ENCODE peak calls at places on chromosomes 13 and 19, in six cellular contexts. H, C, L, I, Z and S are unnamed samples.

GRCh38 chr13:21884965-21885567 is 214.2 kb downstream of the FGF9 start:
- DNase-seq in H (no peak), C (no peak), L (no peak), I (no peak), Z (no peak), S (no peak)

GRCh38 chr19:35476149-35476548 is 14.1 kb downstream of the KRTDAP start:
- DNase-seq in H (no peak), C (no peak), L (no peak), I (no peak), Z (no peak), S (no peak)

GRCh38 chr13:46211116-46211515 is 612 bp upstream of the LRRC63 start:
- DNase-seq in H (peak; percentile 13), C (no peak), L (peak; percentile 35), I (peak; percentile 9), Z (no peak), S (no peak)

GRCh38 chr19:47123406-47123805 is 7.2 kb upstream of the SAE1 start:
- DNase-seq in H (no peak), C (no peak), L (no peak), I (no peak), Z (no peak), S (no peak)

GRCh38 chr19:56015756-56016155 is 29.2 kb downstream of the NLRP5 start:
- DNase-seq in H (peak; percentile 19), C (no peak), L (no peak), I (no peak), Z (no peak), S (no peak)

GRCh38 chr19:7492142-7493055 is 3.6 kb upstream of the PEX11G start:
- DNase-seq in H (peak; percentile 84), C (no peak), L (no peak), I (no peak), Z (no peak), S (no peak)

GRCh38 chr13:84648069-84648640 is 765.9 kb upstream of the SLITRK1 start:
- DNase-seq in H (peak; percentile 22), C (no peak), L (no peak), I (no peak), Z (no peak), S (no peak)

GRCh38 chr13:113275387-113275786 is 21.7 kb upstream of the LAMP1 start:
- DNase-seq in H (peak; percentile 76), C (peak; percentile 25), L (peak; percentile 60), I (peak; percentile 51), Z (no peak), S (no peak)

GRCh38 chr13:79295906-79296564 is 110.0 kb downstream of the RBM26 start:
- DNase-seq in H (peak; percentile 33), C (no peak), L (no peak), I (peak; percentile 13), Z (no peak), S (no peak)

GRCh38 chr13:80469841-80470378 is 129.0 kb upstream of the SPRY2 start:
- DNase-seq in H (peak; percentile 98), C (no peak), L (peak; percentile 60), I (peak; percentile 73), Z (peak; percentile 73), S (no peak)

GRCh38 chr13:46527237-46527636 is 25.7 kb upstream of the LRCH1 start:
- DNase-seq in H (no peak), C (no peak), L (no peak), I (no peak), Z (no peak), S (no peak)

GRCh38 chr19:55940306-55940705 is 7.3 kb upstream of the NLRP8 start:
- DNase-seq in H (no peak), C (no peak), L (no peak), I (no peak), Z (no peak), S (no peak)

GRCh38 chr19:6476155-6476895 is 5.3 kb downstream of the DENND1C start:
- DNase-seq in H (peak; percentile 56), C (peak; percentile 90), L (peak; percentile 97), I (peak; percentile 88), Z (no peak), S (no peak)

GRCh38 chr19:6532244-6532999 is 1.6 kb downstream of the TNFSF9 start:
- DNase-seq in H (no peak), C (no peak), L (no peak), I (no peak), Z (no peak), S (no peak)

GRCh38 chr13:31733066-31733465 is 6.3 kb upstream of the RXFP2 start:
- DNase-seq in H (peak; percentile 27), C (no peak), L (no peak), I (no peak), Z (no peak), S (no peak)

GRCh38 chr19:3725640-3726310 is 17.6 kb downstream of the TJP3 start:
- DNase-seq in H (no peak), C (no peak), L (peak; percentile 29), I (no peak), Z (no peak), S (no peak)

GRCh38 chr19:54172413-54172763 is 572 bp downstream of the TMC4 start:
- DNase-seq in H (no peak), C (no peak), L (no peak), I (no peak), Z (no peak), S (no peak)

GRCh38 chr13:114134111-114134943 is 1.9 kb upstream of the RASA3 start:
- DNase-seq in H (no peak), C (no peak), L (no peak), I (no peak), Z (no peak), S (no peak)

GRCh38 chr19:19160489-19161035 is 9.5 kb downstream of the MEF2B start:
- DNase-seq in H (no peak), C (no peak), L (no peak), I (no peak), Z (no peak), S (no peak)

GRCh38 chr13:112750570-112750969 is 60.7 kb downstream of the ATP11A start:
- DNase-seq in H (no peak), C (no peak), L (no peak), I (no peak), Z (no peak), S (no peak)

GRCh38 chr19:38949580-38950367 is 19.0 kb downstream of the MRPS12 start:
- DNase-seq in H (peak; percentile 68), C (peak; percentile 98), L (peak; percentile 95), I (no peak), Z (peak; percentile 86), S (no peak)

GRCh38 chr13:75788494-75788991 is 152.4 kb downstream of the LMO7 start:
- DNase-seq in H (peak; percentile 87), C (no peak), L (no peak), I (no peak), Z (peak; percentile 52), S (no peak)

GRCh38 chr13:42626461-42626860 is 52.5 kb downstream of the TNFSF11 start:
- DNase-seq in H (no peak), C (no peak), L (no peak), I (peak; percentile 13), Z (no peak), S (no peak)

GRCh38 chr13:106537521-106537920 is 2.1 kb upstream of the EFNB2 start:
- DNase-seq in H (no peak), C (no peak), L (no peak), I (no peak), Z (no peak), S (no peak)

GRCh38 chr13:28458604-28459003 is 36.3 kb downstream of the FLT1 start:
- DNase-seq in H (no peak), C (no peak), L (no peak), I (no peak), Z (no peak), S (no peak)

GRCh38 chr19:17296278-17296677 is 6.9 kb downstream of the ABHD8 start:
- DNase-seq in H (no peak), C (no peak), L (peak; percentile 77), I (peak; percentile 72), Z (no peak), S (no peak)
- TF ChIP-seq CTCF in H (no peak), C (no peak), L (no peak), I (peak; percentile 25), Z (no peak), S (no peak)

GRCh38 chr13:91145806-91146205 is 201.7 kb upstream of the MIR17HG start:
- DNase-seq in H (no peak), C (no peak), L (no peak), I (no peak), Z (no peak), S (no peak)

GRCh38 chr13:91148098-91148497 is 199.4 kb upstream of the MIR17HG start:
- DNase-seq in H (no peak), C (no peak), L (no peak), I (no peak), Z (no peak), S (no peak)

GRCh38 chr13:91141619-91142061 is 205.8 kb upstream of the MIR17HG start:
- DNase-seq in H (no peak), C (no peak), L (no peak), I (no peak), Z (no peak), S (no peak)

GRCh38 chr13:91142572-91142971 is 204.9 kb upstream of the MIR17HG start:
- DNase-seq in H (peak; percentile 25), C (no peak), L (no peak), I (peak; percentile 8), Z (no peak), S (no peak)

GRCh38 chr13:91144054-91144453 is 203.4 kb upstream of the MIR17HG start:
- DNase-seq in H (no peak), C (no peak), L (no peak), I (no peak), Z (no peak), S (no peak)
- TF ChIP-seq CTCF in H (no peak), C (no peak), L (no peak), I (no peak), Z (no peak), S (no peak)

DNA sequence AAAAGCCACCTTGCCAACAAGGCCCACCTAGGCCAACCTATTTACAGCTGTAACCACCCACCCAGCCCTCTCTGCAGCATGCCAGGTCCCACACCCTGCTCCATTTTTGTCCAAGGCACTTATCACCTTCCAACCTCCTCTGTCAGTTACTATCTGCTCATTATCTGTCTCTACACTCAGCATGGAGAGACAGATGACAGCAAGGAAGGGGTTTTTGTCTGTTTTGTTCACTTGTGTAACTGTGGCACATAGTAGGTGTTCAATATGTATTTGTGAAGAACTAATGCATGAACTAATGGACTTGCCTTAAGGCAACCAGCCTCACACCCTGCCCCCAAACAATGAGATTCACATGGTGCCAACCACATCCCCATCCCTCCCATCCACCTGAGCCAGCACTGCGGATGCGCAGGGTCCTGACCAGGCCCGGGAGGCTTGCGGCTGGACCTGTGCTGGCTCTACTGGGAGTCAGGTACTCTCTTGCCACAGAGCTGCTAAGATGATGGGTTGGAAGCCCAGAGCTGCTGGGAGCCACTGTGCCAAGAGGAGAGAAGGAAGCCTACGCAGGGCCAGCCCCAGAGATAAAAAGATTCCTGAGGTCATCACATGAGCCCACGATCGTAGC is 17.2 kb downstream of the DEDD2 start:
- DNase-seq in H (no peak), C (no peak), L (no peak), I (no peak), Z (no peak), S (no peak)
- TF ChIP-seq CTCF in H (no peak), C (no peak), L (no peak), I (no peak), Z (no peak), S (no peak)

DNA sequence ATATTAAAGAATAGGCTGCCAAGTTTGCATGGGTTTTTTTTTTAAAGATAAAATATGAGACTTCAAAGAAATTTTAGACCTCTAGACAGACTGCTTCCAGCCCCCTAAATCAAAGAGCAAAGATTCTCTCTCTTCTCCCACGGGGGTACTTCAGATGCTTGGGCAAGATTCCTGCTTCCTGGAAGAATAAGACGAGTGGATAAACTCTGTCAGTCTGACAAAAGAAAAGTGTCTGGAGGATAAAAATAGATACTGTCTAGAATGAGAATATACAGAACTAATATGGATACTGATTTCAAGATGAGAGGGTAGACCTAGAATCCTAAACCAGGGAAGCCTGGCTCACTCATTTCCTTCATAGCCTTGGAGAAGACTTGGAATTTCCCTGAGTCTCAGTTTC is 435.1 kb downstream of the FOXO1 start:
- DNase-seq in H (no peak), C (no peak), L (no peak), I (no peak), Z (no peak), S (no peak)
- TF ChIP-seq CTCF in H (no peak), C (no peak), L (no peak), I (no peak), Z (no peak), S (no peak)